ENCODE peak calls at places on chromosomes 3 and 15, in eight cellular contexts. J is NCI-H510A treated with DMSO at 0.1 percent for 48 hours; F is T-helper 9 cell; D is B cell; Z is AG04450; K is stimulated activated CD4-positive, alpha-beta T cell treated with anti-CD3 and anti-CD28 coated beads, Interleukin-1b, Interleukin-23, amount 100 ng/mL, for 4 hours; P is fibroblast of lung; V is SHP77. I is an unnamed sample.

GRCh38 chr3:71926242-71926560 is 141.3 kb upstream of the PROK2 start:
- DNase-seq in J (peak; percentile 69), F (no peak), D (peak; percentile 40), Z (no peak), K (no peak), P (peak; percentile 12), V (peak; percentile 29), I (peak; percentile 65)

GRCh38 chr3:101081990-101082389 is 88.8 kb upstream of the ABI3BP start:
- DNase-seq in J (no peak), F (no peak), D (no peak), Z (peak; percentile 61), K (no peak), P (peak; percentile 41), V (no peak), I (no peak)

GRCh38 chr15:34161329-34161953 is 48.5 kb downstream of the KATNBL1 start:
- DNase-seq in J (no peak), F (no peak), D (peak; percentile 4), Z (no peak), K (no peak), P (peak; percentile 10), V (no peak), I (no peak)

GRCh38 chr3:72013104-72013503 is 228.2 kb upstream of the PROK2 start:
- DNase-seq in J (no peak), F (no peak), D (no peak), Z (no peak), K (no peak), P (no peak), V (no peak), I (no peak)

GRCh38 chr3:127699098-127699945 is 26.6 kb downstream of the ABTB1 start:
- DNase-seq in J (no peak), F (no peak), D (no peak), Z (no peak), K (no peak), P (peak; percentile 52), V (no peak), I (peak; percentile 16)

GRCh38 chr3:143849854-143850549 is 1.7 kb upstream of the SLC9A9 start:
- DNase-seq in J (no peak), F (no peak), D (no peak), Z (peak; percentile 73), K (no peak), P (peak; percentile 83), V (no peak), I (no peak)

GRCh38 chr15:25850154-25851111 is 12.7 kb downstream of the ATP10A start:
- DNase-seq in J (peak; percentile 20), F (peak; percentile 63), D (peak; percentile 78), Z (no peak), K (peak; percentile 56), P (peak; percentile 78), V (no peak), I (no peak)

GRCh38 chr3:170773682-170774081 is 96.3 kb downstream of the RPL22L1 start:
- DNase-seq in J (no peak), F (no peak), D (no peak), Z (no peak), K (no peak), P (no peak), V (no peak), I (no peak)

GRCh38 chr15:99210334-99210733 is 39.0 kb downstream of the TTC23 start:
- DNase-seq in J (no peak), F (no peak), D (no peak), Z (no peak), K (no peak), P (no peak), V (no peak), I (no peak)

GRCh38 chr15:80343610-80344009 is 60.6 kb upstream of the ARNT2 start:
- DNase-seq in J (no peak), F (no peak), D (no peak), Z (peak; percentile 78), K (no peak), P (no peak), V (no peak), I (no peak)

GRCh38 chr3:164208846-164209245 is 869.5 kb downstream of the SI start:
- DNase-seq in J (no peak), F (no peak), D (no peak), Z (no peak), K (no peak), P (no peak), V (no peak), I (no peak)

GRCh38 chr3:55824406-55824805 is 337.3 kb upstream of the WNT5A start:
- DNase-seq in J (no peak), F (no peak), D (no peak), Z (no peak), K (no peak), P (no peak), V (no peak), I (no peak)

GRCh38 chr15:70447081-70447480 is 316.3 kb downstream of the UACA start:
- DNase-seq in J (no peak), F (no peak), D (no peak), Z (no peak), K (no peak), P (no peak), V (no peak), I (no peak)

GRCh38 chr3:23183731-23184130 is 19.4 kb upstream of the UBE2E2 start:
- DNase-seq in J (no peak), F (no peak), D (peak; percentile 22), Z (no peak), K (peak; percentile 2), P (peak; percentile 53), V (no peak), I (no peak)

GRCh38 chr15:68909601-68910000 is 20.7 kb upstream of the SPESP1 start:
- DNase-seq in J (no peak), F (no peak), D (no peak), Z (no peak), K (no peak), P (no peak), V (no peak), I (no peak)

GRCh38 chr3:39849992-39850706 is 40.7 kb downstream of the MYRIP start:
- DNase-seq in J (peak; percentile 82), F (no peak), D (no peak), Z (no peak), K (no peak), P (no peak), V (peak; percentile 10), I (peak; percentile 78)

GRCh38 chr3:12954891-12955650 is 113.7 kb upstream of the RPL32 start:
- DNase-seq in J (no peak), F (no peak), D (peak; percentile 86), Z (no peak), K (no peak), P (peak; percentile 29), V (no peak), I (peak; percentile 56)

GRCh38 chr3:48661501-48662139 is 1.1 kb downstream of the CELSR3 start:
- DNase-seq in J (no peak), F (peak; percentile 72), D (peak; percentile 82), Z (no peak), K (peak; percentile 66), P (peak; percentile 43), V (no peak), I (no peak)

GRCh38 chr15:31372635-31373091 is 46.0 kb downstream of the KLF13 start:
- DNase-seq in J (no peak), F (no peak), D (no peak), Z (peak; percentile 34), K (no peak), P (peak; percentile 62), V (peak; percentile 85), I (peak; percentile 22)